ENCODE peak calls at places on chromosomes 7 and 10, in six cellular contexts. G is GM12891, X is K562, T is HepG2, P is H1, B is GM12878. C is an unnamed sample.

GRCh38 chr10:79386637-79387465 is 39.6 kb downstream of the PPIF start:
- DNase-seq in G (peak; percentile 25), X (no peak), T (no peak), P (peak; percentile 48), B (no peak), C (peak; percentile 11)

GRCh38 chr10:57579926-57580325 is 687.8 kb downstream of the IPMK start:
- DNase-seq in G (no peak), X (no peak), T (peak; percentile 46), P (no peak), B (no peak), C (no peak)

GRCh38 chr7:90425376-90425775 is 22.1 kb downstream of the CLDN12 start:
- DNase-seq in G (no peak), X (no peak), T (no peak), P (no peak), B (no peak), C (no peak)

GRCh38 chr7:148334959-148335577 is 255.5 kb upstream of the C7orf33 start:
- DNase-seq in G (no peak), X (no peak), T (no peak), P (no peak), B (no peak), C (no peak)

GRCh38 chr10:133292919-133293809 is 15.5 kb downstream of the TUBGCP2 start:
- DNase-seq in G (no peak), X (no peak), T (no peak), P (no peak), B (no peak), C (no peak)

GRCh38 chr10:89279449-89279869 is 22.4 kb upstream of the IFIT2 start:
- DNase-seq in G (no peak), X (no peak), T (no peak), P (no peak), B (no peak), C (no peak)

GRCh38 chr7:29955799-29956476 is 33.7 kb downstream of the SCRN1 start:
- DNase-seq in G (peak; percentile 28), X (no peak), T (no peak), P (no peak), B (no peak), C (peak; percentile 21)

GRCh38 chr7:16765436-16765859 is 11.9 kb downstream of the TSPAN13 start:
- DNase-seq in G (no peak), X (no peak), T (no peak), P (no peak), B (no peak), C (no peak)

GRCh38 chr10:111139567-111139966 is 62.7 kb downstream of the ADRA2A start:
- DNase-seq in G (no peak), X (no peak), T (no peak), P (no peak), B (no peak), C (no peak)

GRCh38 chr10:94344522-94345122 is 18.1 kb downstream of the NOC3L start:
- DNase-seq in G (no peak), X (no peak), T (no peak), P (no peak), B (peak; percentile 58), C (peak; percentile 23)

GRCh38 chr10:98259606-98260319 is 8.2 kb downstream of the LOXL4 start:
- DNase-seq in G (no peak), X (peak; percentile 31), T (no peak), P (no peak), B (no peak), C (no peak)

GRCh38 chr7:143229054-143229790 is 7.4 kb downstream of the TAS2R40 start:
- DNase-seq in G (no peak), X (no peak), T (no peak), P (no peak), B (no peak), C (no peak)

GRCh38 chr10:74075906-74076305 is 74.7 kb downstream of the AP3M1 start:
- DNase-seq in G (no peak), X (no peak), T (no peak), P (no peak), B (no peak), C (no peak)

GRCh38 chr7:38916396-38916795 is 7.4 kb upstream of the VPS41 start:
- DNase-seq in G (no peak), X (no peak), T (no peak), P (no peak), B (no peak), C (no peak)

GRCh38 chr7:45869426-45869825 is 3.5 kb downstream of the CCDC201 start:
- DNase-seq in G (no peak), X (no peak), T (no peak), P (no peak), B (no peak), C (no peak)

GRCh38 chr7:22357311-22358175 is 589 bp upstream of the RAPGEF5 start:
- DNase-seq in G (no peak), X (no peak), T (peak; percentile 84), P (peak; percentile 61), B (no peak), C (no peak)

GRCh38 chr7:3068568-3068967 is 24.9 kb upstream of the CARD11 start:
- DNase-seq in G (no peak), X (no peak), T (no peak), P (no peak), B (peak; percentile 35), C (no peak)

GRCh38 chr10:48807786-48808185 is 123.1 kb downstream of the WDFY4 start:
- DNase-seq in G (no peak), X (no peak), T (no peak), P (no peak), B (no peak), C (no peak)

GRCh38 chr10:67602268-67602950 is 93.6 kb downstream of the CTNNA3 start:
- DNase-seq in G (no peak), X (no peak), T (no peak), P (no peak), B (no peak), C (no peak)

GRCh38 chr7:84675633-84676034 is 481.0 kb upstream of the SEMA3A start:
- DNase-seq in G (no peak), X (no peak), T (no peak), P (no peak), B (no peak), C (no peak)

GRCh38 chr10:50997461-50997860 is 76.8 kb upstream of the PRKG1 start:
- DNase-seq in G (no peak), X (no peak), T (no peak), P (no peak), B (no peak), C (no peak)

GRCh38 chr10:82942572-82943091 is 1067.6 kb downstream of the NRG3 start:
- DNase-seq in G (no peak), X (no peak), T (no peak), P (no peak), B (no peak), C (no peak)

GRCh38 chr10:63166742-63167258 is 33.7 kb downstream of the NRBF2 start:
- DNase-seq in G (no peak), X (peak; percentile 59), T (peak; percentile 74), P (no peak), B (peak; percentile 33), C (no peak)

GRCh38 chr7:64312826-64313225 is 935 bp upstream of the ZNF736 start:
- DNase-seq in G (no peak), X (no peak), T (no peak), P (no peak), B (no peak), C (no peak)

GRCh38 chr7:64308019-64308275 is 5.8 kb upstream of the ZNF736 start:
- DNase-seq in G (no peak), X (no peak), T (no peak), P (no peak), B (no peak), C (no peak)

GRCh38 chr7:64310426-64310825 is 3.3 kb upstream of the ZNF736 start:
- DNase-seq in G (no peak), X (no peak), T (no peak), P (no peak), B (no peak), C (no peak)

GRCh38 chr7:64314493-64315020 is 796 bp downstream of the ZNF736 start:
- DNase-seq in G (no peak), X (no peak), T (no peak), P (no peak), B (no peak), C (no peak)

DNA sequence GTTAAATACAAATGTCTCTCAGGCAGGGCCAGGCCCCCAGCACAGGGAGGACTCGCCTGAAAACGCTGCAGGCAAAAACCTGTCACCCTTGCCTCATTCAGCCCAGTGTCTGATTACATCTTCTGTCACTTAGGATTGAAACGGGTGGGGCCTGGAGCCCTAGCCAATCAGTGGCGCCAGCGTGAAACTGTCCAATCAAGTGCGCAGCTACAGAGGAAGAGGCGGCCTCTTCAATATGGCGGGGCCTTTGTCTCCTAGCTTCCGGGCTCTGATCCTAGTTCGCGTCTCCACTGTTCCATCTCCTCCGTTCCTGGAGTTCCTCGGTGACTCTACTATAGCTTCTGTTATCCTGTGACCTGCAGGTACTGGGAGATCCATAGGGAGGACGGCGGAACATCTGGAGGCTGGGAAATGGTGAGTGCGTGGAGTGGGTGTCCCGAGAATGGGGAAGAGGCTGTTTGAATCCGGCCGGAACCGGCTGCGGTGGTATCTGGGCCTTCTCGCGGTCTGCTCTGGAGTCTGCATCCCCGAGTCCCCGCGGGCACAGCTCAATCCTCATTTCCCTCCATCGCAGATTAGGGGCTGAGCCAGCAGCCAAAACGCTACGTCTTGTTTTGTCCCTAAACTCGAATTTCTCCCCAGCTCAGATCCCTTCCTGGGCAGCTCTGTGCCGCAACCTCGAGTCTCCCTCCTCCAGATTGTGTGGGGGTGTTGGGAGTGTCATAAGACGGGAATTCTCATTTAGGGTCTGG is at the start of gene ZNF736:
- DNase-seq in G (peak; percentile 65), X (peak; percentile 88), T (no peak), P (no peak), B (peak; percentile 79), C (peak; percentile 61)
- TF ChIP-seq POLR2A in G (peak; percentile 86), X (peak; percentile 89), T (no peak), P (no peak), B (peak; percentile 93), C (peak; percentile 92)

DNA sequence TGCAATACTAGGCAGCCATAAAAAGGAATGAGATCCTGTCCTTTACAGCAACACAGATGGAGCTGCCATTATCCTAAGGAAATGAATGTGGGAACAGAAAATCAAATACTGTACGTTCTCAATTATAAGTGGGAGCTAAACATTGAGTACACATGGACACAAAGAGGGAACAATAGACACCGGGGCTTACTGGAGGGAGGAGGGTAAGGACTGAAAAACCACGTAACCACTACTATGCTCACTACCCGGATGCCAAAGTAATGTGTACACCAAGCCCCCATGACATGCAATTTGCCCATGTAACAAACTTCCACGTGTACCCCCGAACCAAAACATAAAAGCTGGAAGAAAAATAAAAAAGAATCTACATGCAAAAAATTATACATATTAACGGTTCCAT is 587.0 kb downstream of the PARD3 start:
- DNase-seq in G (no peak), X (no peak), T (no peak), P (no peak), B (no peak), C (no peak)
- TF ChIP-seq TAF1 in G (no peak), X (no peak), T (no peak), P (no peak), B (no peak), C (no peak)

DNA sequence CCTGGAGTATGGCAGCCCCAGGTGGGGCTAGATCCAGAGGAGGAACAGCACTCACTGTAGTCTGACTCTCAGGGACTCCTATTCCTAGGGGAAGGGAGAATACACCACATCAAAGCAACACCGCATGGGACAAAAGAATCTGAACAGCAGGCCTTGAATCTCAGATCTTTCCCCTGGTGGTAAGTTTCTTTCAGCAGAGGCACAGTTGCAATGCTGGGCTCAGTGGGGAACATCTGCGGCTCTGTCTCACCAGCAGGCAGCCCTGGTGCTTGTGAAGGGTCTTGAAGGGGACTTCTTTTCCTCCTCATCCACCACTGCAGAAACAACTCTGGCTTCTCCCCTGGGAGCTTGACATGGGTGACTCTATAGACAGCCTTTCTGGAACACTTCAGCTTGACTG is 111.2 kb upstream of the ARHGAP21 start:
- DNase-seq in G (no peak), X (no peak), T (no peak), P (no peak), B (no peak), C (no peak)
- TF ChIP-seq POLR2A in G (no peak), X (no peak), T (no peak), P (no peak), B (no peak), C (no peak)

GRCh38 chr7:66629659-66630058 is 978 bp downstream of the KCTD7 start:
- DNase-seq in G (no peak), X (no peak), T (no peak), P (no peak), B (no peak), C (no peak)
- TF ChIP-seq TAF1 in G (no peak), X (no peak), T (no peak), P (no peak), B (no peak), C (no peak)